ENCODE peak calls at places on chromosomes 7 and 10, in six cellular contexts. R, N, F, L, Q and P are unnamed samples.
A peak's percentile ranks its signal among the peaks of the same experiment; 100 is the strongest.

GRCh38 chr10:102413053-102413705 is 5.4 kb downstream of the PSD start:
- DNase-seq in N (no peak), L (no peak), Q (no peak), F (no peak), R (peak; percentile 57), P (peak; percentile 38)

GRCh38 chr7:46145412-46145811 is 224.3 kb upstream of the IGFBP3 start:
- DNase-seq in F (no peak), L (peak; percentile 62), Q (peak; percentile 83), R (peak; percentile 99), N (no peak), P (peak; percentile 99)

GRCh38 chr7:64934478-64934877 is 31.4 kb downstream of the ZNF273 start:
- DNase-seq in L (no peak), F (no peak), N (no peak), R (no peak), Q (no peak), P (no peak)

GRCh38 chr7:2809903-2810628 is 34.0 kb downstream of the GNA12 start:
- DNase-seq in R (no peak), F (no peak), Q (no peak), L (no peak), N (no peak), P (no peak)

GRCh38 chr10:85235258-85235657 is 906.9 kb downstream of the CCSER2 start:
- DNase-seq in F (no peak), Q (no peak), R (no peak), N (no peak), L (no peak), P (no peak)

GRCh38 chr7:101804087-101804631 is 13.3 kb upstream of the CUX1 start:
- DNase-seq in Q (no peak), F (no peak), L (no peak), R (no peak), N (no peak), P (no peak)

GRCh38 chr10:122164028-122164601 is 107.0 kb upstream of the BTBD16 start:
- DNase-seq in L (no peak), Q (no peak), R (no peak), N (no peak), F (no peak), P (no peak)

GRCh38 chr10:125531470-125531869 is 151.5 kb downstream of the TEX36 start:
- DNase-seq in L (no peak), N (no peak), R (no peak), Q (no peak), F (no peak), P (no peak)

GRCh38 chr10:104303594-104304178 is 34.6 kb downstream of the ITPRIP start:
- DNase-seq in N (no peak), L (no peak), R (no peak), F (no peak), Q (no peak), P (no peak)

GRCh38 chr7:159105845-159106614 is 38.6 kb downstream of the VIPR2 start:
- DNase-seq in R (no peak), N (no peak), Q (no peak), F (no peak), L (peak; percentile 51), P (peak; percentile 38)

GRCh38 chr10:25245171-25245570 is 70.4 kb downstream of the GPR158 start:
- DNase-seq in R (no peak), F (no peak), N (no peak), Q (no peak), L (no peak), P (no peak)

GRCh38 chr10:47247190-47248059 is 52.6 kb upstream of the GDF10 start:
- DNase-seq in F (no peak), N (no peak), R (peak; percentile 28), Q (no peak), L (no peak), P (no peak)

GRCh38 chr7:155919400-155920067 is 107.3 kb upstream of the SHH start:
- DNase-seq in R (no peak), F (no peak), L (no peak), N (no peak), Q (no peak), P (no peak)

GRCh38 chr7:111006691-111007090 is 84.2 kb upstream of the LRRN3 start:
- DNase-seq in F (no peak), R (peak; percentile 30), L (no peak), Q (no peak), N (no peak), P (no peak)

GRCh38 chr10:95788830-95789229 is 32.9 kb downstream of the ENTPD1 start:
- DNase-seq in R (peak; percentile 74), F (no peak), Q (peak; percentile 29), L (no peak), N (no peak), P (peak; percentile 10)

GRCh38 chr10:3781458-3782098 is 3.4 kb downstream of the KLF6 start:
- DNase-seq in Q (no peak), N (no peak), L (peak; percentile 33), R (peak; percentile 71), F (peak; percentile 38), P (no peak)

GRCh38 chr10:113520606-113521481 is 32.0 kb upstream of the HABP2 start:
- DNase-seq in N (no peak), Q (peak; percentile 75), F (no peak), R (peak; percentile 82), L (peak; percentile 59), P (peak; percentile 77)

GRCh38 chr7:25295404-25295803 is 67.1 kb upstream of the NPVF start:
- DNase-seq in R (no peak), F (no peak), N (no peak), Q (no peak), L (no peak), P (no peak)

GRCh38 chr7:137873524-137873923 is 26.8 kb upstream of the DGKI start:
- DNase-seq in F (no peak), Q (no peak), R (peak; percentile 73), L (no peak), N (no peak), P (no peak)

GRCh38 chr10:7412482-7413251 is 1.8 kb upstream of the SFMBT2 start:
- DNase-seq in N (no peak), Q (no peak), L (no peak), F (no peak), R (no peak), P (no peak)

GRCh38 chr7:132309102-132309805 is 267.0 kb downstream of the PLXNA4 start:
- DNase-seq in F (no peak), R (no peak), L (no peak), N (no peak), Q (no peak), P (no peak)

GRCh38 chr7:100897111-100897608 is 1.5 kb upstream of the ACHE start:
- DNase-seq in Q (no peak), L (no peak), N (no peak), F (peak; percentile 70), R (no peak), P (no peak)

GRCh38 chr10:34637419-34637911 is 177.6 kb downstream of the PARD3 start:
- DNase-seq in F (peak; percentile 55), Q (peak; percentile 27), N (peak; percentile 3), R (peak; percentile 58), L (peak; percentile 28), P (peak; percentile 56)